ENCODE peak calls at places on chromosomes 5 and 9, in five cellular contexts. Z is SK-N-SH, X is stomach, V is transverse colon, Y is H1. Q is an unnamed sample.
A peak's percentile ranks its signal among the peaks of the same experiment; 100 is the strongest.

GRCh38 chr5:5217371-5217770 is 77.2 kb downstream of the ADAMTS16 start:
- DNase-seq in X (no peak), Z (no peak), Y (no peak), V (no peak), Q (no peak)

GRCh38 chr9:3477236-3477834 is 48.5 kb downstream of the RFX3 start:
- DNase-seq in X (no peak), Z (no peak), V (no peak), Y (no peak), Q (no peak)

GRCh38 chr5:168086104-168086610 is 205.3 kb upstream of the WWC1 start:
- DNase-seq in Y (no peak), X (no peak), Z (no peak), V (peak; percentile 44), Q (peak; percentile 80)

GRCh38 chr9:88949425-88949824 is 41.8 kb upstream of the S1PR3 start:
- DNase-seq in Y (no peak), V (no peak), X (peak; percentile 30), Z (no peak), Q (peak; percentile 78)

GRCh38 chr5:87398981-87399616 is 13.6 kb downstream of the CCNH start:
- DNase-seq in X (no peak), Y (no peak), V (no peak), Z (no peak), Q (no peak)

GRCh38 chr5:180825768-180826525 is 23.3 kb upstream of the MGAT1 start:
- DNase-seq in V (peak; percentile 65), Z (no peak), X (peak; percentile 88), Y (no peak), Q (peak; percentile 74)

GRCh38 chr5:16812911-16813310 is 123.2 kb downstream of the MYO10 start:
- DNase-seq in Z (no peak), V (peak; percentile 14), Y (no peak), X (peak; percentile 50), Q (no peak)

GRCh38 chr9:136995772-136996308 is 528 bp downstream of the CLIC3 start:
- DNase-seq in V (no peak), Z (no peak), X (peak; percentile 61), Y (no peak), Q (no peak)

GRCh38 chr9:113648048-113648447 is 184.5 kb downstream of the RGS3 start:
- DNase-seq in Y (no peak), Z (no peak), V (no peak), X (no peak), Q (peak; percentile 50)

GRCh38 chr9:117247271-117247670 is 167.6 kb downstream of the ASTN2 start:
- DNase-seq in X (no peak), V (no peak), Z (peak; percentile 38), Y (no peak), Q (no peak)

GRCh38 chr9:123524866-123525265 is 168.9 kb downstream of the CRB2 start:
- DNase-seq in X (no peak), Y (no peak), Z (no peak), V (no peak), Q (no peak)

DNA sequence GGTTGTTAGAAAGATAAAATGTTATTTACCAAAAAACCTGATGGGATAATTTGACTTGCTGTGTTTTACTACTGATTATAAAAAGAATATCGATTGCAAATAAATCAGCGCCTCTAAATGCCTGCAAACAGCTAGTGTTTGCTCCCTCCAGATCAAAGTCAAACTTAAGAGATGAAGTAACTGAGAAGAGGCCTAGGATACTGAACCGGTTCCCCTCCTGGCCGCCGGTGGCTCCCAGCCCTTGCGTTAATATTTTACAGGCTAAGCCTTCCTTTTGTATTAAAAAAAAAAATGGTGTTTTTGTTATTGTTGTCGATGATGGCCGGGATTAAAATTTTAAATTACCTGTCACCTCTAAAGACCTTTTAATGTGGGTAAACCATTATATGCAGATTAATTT is 2.6 kb downstream of the IRX1 start:
- DNase-seq in V (no peak), Z (no peak), Y (no peak), X (no peak), Q (no peak)
- TF ChIP-seq POLR2AphosphoS5 in V (no peak), Z (no peak), Y (no peak), X (no peak), Q (no peak)

GRCh38 chr9:14435871-14436270 is 121.9 kb upstream of the NFIB start:
- DNase-seq in V (no peak), X (no peak), Y (no peak), Z (no peak), Q (no peak)

GRCh38 chr9:14437336-14438231 is 123.6 kb upstream of the NFIB start:
- DNase-seq in Y (no peak), X (no peak), V (no peak), Z (peak; percentile 56), Q (no peak)

GRCh38 chr9:14433293-14433818 is 119.4 kb upstream of the NFIB start:
- DNase-seq in Z (peak; percentile 42), V (no peak), X (no peak), Y (no peak), Q (no peak)

GRCh38 chr9:14433841-14434511 is 120.0 kb upstream of the NFIB start:
- DNase-seq in Y (no peak), X (no peak), Z (no peak), V (no peak), Q (no peak)

GRCh38 chr9:14434971-14435718 is 121.2 kb upstream of the NFIB start:
- DNase-seq in X (no peak), Z (no peak), Y (no peak), V (no peak), Q (no peak)
- TF ChIP-seq CTCF in X (no peak), Z (no peak), Y (no peak), V (no peak), Q (no peak)

GRCh38 chr9:124652994-124653393 is 118.1 kb downstream of the NR6A1 start:
- DNase-seq in X (no peak), Z (no peak), Y (no peak), V (no peak), Q (no peak)
- TF ChIP-seq EP300 in X (no peak), Z (no peak), Y (no peak), V (no peak), Q (no peak)

GRCh38 chr5:110824936-110825441 is 86.2 kb downstream of the SLC25A46 start:
- DNase-seq in Y (no peak), X (no peak), V (no peak), Z (no peak), Q (no peak)

DNA sequence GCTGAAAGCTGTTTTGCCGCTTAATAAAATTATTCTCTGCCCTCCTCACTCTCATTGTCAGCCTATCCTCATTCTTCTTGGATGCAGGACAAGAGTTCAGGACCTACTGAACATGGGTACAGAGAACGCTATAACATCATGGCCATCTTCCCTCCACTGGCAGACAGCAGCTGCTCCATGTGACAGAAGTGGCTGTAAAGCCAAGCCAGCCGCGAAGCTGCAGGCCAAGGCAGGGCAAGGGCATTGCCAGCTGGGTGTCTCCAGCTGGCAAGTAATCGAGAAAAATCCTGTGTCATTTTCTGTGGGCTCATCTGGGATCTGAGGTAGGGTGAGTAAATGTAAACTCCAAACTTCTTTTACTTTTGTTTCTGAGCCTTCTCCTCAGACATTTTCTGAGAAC is 84.8 kb downstream of the SLC25A46 start:
- DNase-seq in Z (no peak), Y (no peak), V (no peak), X (no peak), Q (no peak)
- TF ChIP-seq POLR2AphosphoS5 in Z (no peak), Y (no peak), V (no peak), X (no peak), Q (no peak)

DNA sequence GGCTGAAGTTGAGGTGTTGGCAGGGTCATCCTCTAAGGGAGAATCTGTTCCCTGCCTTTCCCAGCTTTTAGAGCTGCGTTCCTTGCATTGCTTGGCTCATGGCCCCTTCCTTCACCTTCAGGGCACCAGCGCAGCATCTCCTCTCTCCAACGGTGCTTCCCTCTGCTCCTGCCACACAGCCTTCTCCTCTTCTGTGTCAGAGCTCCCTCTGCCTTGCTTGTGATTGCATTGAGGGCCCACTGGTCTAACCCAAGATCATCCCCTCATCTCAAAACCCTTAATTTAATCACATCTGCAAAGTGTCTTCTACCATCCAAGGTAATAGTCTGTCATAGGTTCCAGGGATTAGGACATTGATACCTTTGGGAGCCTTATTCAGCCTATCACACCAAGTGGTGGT is 205.7 kb upstream of the TBCA start:
- DNase-seq in V (no peak), X (no peak), Z (no peak), Y (no peak), Q (no peak)
- TF ChIP-seq CTCF in V (no peak), X (no peak), Z (no peak), Y (peak; percentile 19), Q (no peak)

DNA sequence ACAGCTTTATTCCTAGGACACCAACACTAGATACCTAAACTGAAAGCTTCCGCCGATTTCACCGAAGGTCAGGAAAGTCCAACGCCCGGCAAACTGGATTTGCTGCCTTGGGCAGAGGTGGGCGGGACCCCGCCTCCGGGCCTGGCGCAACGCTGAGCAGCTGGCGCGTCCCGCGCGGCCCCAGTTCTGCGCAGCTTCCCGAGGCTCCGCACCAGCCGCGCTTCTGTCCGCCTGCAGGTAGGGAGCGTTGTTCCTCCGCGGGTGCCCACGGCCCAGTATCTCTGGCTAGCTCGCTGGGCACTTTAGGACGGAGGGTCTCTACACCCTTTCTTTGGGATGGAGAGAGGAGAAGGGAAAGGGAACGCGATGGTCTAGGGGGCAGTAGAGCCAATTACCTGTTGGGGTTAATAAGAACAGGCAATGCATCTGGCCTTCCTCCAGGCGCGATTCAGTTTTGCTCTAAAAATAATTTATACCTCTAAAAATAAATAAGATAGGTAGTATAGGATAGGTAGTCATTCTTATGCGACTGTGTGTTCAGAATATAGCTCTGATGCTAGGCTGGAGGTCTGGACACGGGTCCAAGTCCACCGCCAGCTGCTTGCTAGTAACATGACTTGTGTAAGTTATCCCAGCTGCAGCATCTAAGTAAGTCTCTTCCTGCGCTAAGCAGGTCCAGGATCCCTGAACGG is at the start of gene CD274:
- DNase-seq in Y (peak; percentile 79), V (peak; percentile 94), X (peak; percentile 93), Z (peak; percentile 82), Q (peak; percentile 93)
- TF ChIP-seq EP300 in Y (no peak), V (no peak), X (no peak), Z (no peak), Q (no peak)

GRCh38 chr5:98775962-98776687 is 2.7 kb downstream of the RGMB start:
- DNase-seq in V (no peak), X (no peak), Z (no peak), Y (no peak), Q (no peak)

GRCh38 chr5:98775246-98775961 is 1.9 kb downstream of the RGMB start:
- DNase-seq in Y (no peak), Z (no peak), X (no peak), V (no peak), Q (no peak)

GRCh38 chr5:98773464-98774191 is at the start of gene RGMB:
- DNase-seq in V (peak; percentile 98), Y (peak; percentile 98), Z (peak; percentile 97), X (peak; percentile 97), Q (peak; percentile 99)

GRCh38 chr5:98773214-98773463 is 324 bp upstream of the RGMB start:
- DNase-seq in Z (no peak), Y (no peak), X (no peak), V (no peak), Q (no peak)

GRCh38 chr5:98774192-98775046 is 956 bp downstream of the RGMB start:
- DNase-seq in Z (peak; percentile 70), V (peak; percentile 73), Y (no peak), X (peak; percentile 72), Q (peak; percentile 84)
- TF ChIP-seq POLR2AphosphoS5 in Z (no peak), V (peak; percentile 45), Y (no peak), X (no peak), Q (peak; percentile 25)

DNA sequence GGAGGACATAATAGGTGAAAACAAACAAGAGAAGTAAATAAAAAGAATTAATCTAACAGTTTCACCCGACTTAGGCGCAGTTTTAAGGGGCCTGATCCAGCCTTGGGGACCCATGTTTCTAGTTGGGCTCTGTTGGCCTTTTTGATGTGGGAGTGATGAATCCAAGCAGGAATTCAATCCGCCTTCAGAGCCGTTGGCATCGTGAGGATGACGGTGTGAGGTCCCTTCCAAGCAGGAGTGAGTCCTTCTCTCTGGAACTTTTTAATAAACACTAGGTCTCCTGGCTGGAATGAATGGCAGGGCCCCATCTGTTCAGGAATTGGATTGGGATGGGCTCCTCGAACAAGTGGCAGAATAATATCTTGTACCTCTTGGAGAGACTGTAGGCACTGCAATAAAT is 22.3 kb upstream of the RHOBTB3 start:
- DNase-seq in X (no peak), Y (no peak), V (no peak), Z (no peak), Q (no peak)
- TF ChIP-seq CTCF in X (no peak), Y (no peak), V (no peak), Z (no peak), Q (no peak)

Q was measured in sigmoid colon.